ENCODE peak calls at places on chromosomes 5 and 9, in five cellular contexts. P is suprapubic skin, M is tibial nerve, G is skeletal muscle cell, I is neural progenitor cell. H is an unnamed sample.

GRCh38 chr5:164051745-164052144 is 546.3 kb downstream of the MAT2B start:
- DNase-seq in P (no peak), I (no peak), G (peak), M (no peak), H (no peak)

GRCh38 chr9:127987103-127987614 is 6.4 kb upstream of the EEIG1 start:
- DNase-seq in M (no peak), P (no peak), I (no peak), G (no peak), H (no peak)

GRCh38 chr9:92726348-92726747 is 38.3 kb downstream of the BICD2 start:
- DNase-seq in M (no peak), G (no peak), P (no peak), I (no peak), H (no peak)

GRCh38 chr5:131328536-131329186 is 64.8 kb downstream of the CDC42SE2 start:
- DNase-seq in G (peak), P (no peak), M (no peak), I (no peak), H (no peak)

GRCh38 chr5:102863764-102864560 is 108.9 kb downstream of the PAM start:
- DNase-seq in G (no peak), M (no peak), I (peak), P (no peak), H (no peak)

GRCh38 chr5:85288914-85289313 is 904.2 kb upstream of the EDIL3 start:
- DNase-seq in G (no peak), M (no peak), P (no peak), I (no peak), H (no peak)

GRCh38 chr5:75886706-75887105 is 169.5 kb upstream of the POC5 start:
- DNase-seq in P (no peak), M (no peak), I (no peak), G (no peak), H (no peak)

GRCh38 chr5:15933481-15934207 is 245.9 kb downstream of the MARCHF11 start:
- DNase-seq in I (peak), M (no peak), P (no peak), G (no peak), H (no peak)

GRCh38 chr9:94056442-94056974 is 27.8 kb upstream of the PTPDC1 start:
- DNase-seq in G (peak), I (no peak), M (peak), P (no peak), H (no peak)

GRCh38 chr5:6574111-6574510 is 58.7 kb downstream of the NSUN2 start:
- DNase-seq in G (no peak), I (no peak), M (no peak), P (no peak), H (no peak)

GRCh38 chr5:32673272-32673671 is 37.8 kb upstream of the NPR3 start:
- DNase-seq in I (no peak), G (no peak), M (no peak), P (no peak), H (no peak)

GRCh38 chr5:137822158-137822764 is 45.4 kb upstream of the MYOT start:
- DNase-seq in M (no peak), P (no peak), I (peak), G (no peak), H (peak)

GRCh38 chr5:35900997-35901396 is 37.4 kb downstream of the CAPSL start:
- DNase-seq in G (no peak), P (no peak), M (no peak), I (no peak), H (no peak)

GRCh38 chr9:126844085-126844484 is 16.4 kb upstream of the ZBTB34 start:
- DNase-seq in I (no peak), M (no peak), G (peak), P (no peak), H (no peak)

GRCh38 chr5:126122942-126123341 is 300.3 kb upstream of the GRAMD2B start:
- DNase-seq in P (no peak), G (no peak), M (no peak), I (peak), H (no peak)

DNA sequence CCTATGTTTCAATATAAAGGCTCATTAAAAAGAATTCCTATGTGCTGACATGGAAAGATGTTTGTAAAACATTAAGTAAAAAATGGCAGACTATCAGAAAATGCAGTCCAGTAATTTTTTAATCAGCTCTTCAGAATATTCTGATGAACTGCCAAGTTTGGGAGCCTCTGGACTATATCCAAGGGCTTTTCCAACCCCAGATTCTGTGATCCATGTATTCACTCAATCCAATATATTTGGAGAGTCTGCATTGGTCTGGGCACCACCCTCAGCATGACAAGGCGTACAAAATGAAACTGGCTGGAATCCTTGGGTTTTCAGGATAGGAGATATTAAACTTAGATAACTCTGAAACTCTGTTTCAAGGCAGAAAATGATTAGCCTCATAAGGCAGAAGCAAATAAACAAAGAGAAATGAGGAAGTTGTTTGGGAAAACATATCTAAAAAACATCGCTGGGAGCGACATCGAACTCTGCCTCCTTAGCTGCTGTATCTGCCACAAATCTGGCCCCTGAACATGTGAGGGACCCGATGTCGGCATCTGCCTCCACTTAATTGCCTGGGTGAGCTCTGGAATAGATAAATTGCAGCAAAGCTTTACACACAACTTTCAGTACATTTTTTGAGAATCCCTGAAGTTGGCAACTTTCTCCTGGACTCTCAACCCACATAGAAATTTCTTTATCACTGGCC is 14.4 kb downstream of the PDE6A start:
- DNase-seq in G (no peak), I (no peak), M (no peak), P (no peak), H (no peak)
- H3K4me3 ChIP-seq in G (no peak), I (no peak), M (no peak), P (peak), H (no peak)

GRCh38 chr5:57822651-57823050 is 340.0 kb upstream of the ACTBL2 start:
- DNase-seq in M (no peak), P (no peak), I (no peak), G (no peak), H (no peak)

GRCh38 chr5:57818397-57818796 is 335.8 kb upstream of the ACTBL2 start:
- DNase-seq in I (no peak), M (no peak), G (no peak), P (no peak), H (no peak)

GRCh38 chr5:57828221-57828620 is 345.6 kb upstream of the ACTBL2 start:
- DNase-seq in M (no peak), P (no peak), I (no peak), G (no peak), H (no peak)

GRCh38 chr5:57825026-57825683 is 342.5 kb upstream of the ACTBL2 start:
- DNase-seq in P (no peak), G (peak), M (no peak), I (peak), H (no peak)

DNA sequence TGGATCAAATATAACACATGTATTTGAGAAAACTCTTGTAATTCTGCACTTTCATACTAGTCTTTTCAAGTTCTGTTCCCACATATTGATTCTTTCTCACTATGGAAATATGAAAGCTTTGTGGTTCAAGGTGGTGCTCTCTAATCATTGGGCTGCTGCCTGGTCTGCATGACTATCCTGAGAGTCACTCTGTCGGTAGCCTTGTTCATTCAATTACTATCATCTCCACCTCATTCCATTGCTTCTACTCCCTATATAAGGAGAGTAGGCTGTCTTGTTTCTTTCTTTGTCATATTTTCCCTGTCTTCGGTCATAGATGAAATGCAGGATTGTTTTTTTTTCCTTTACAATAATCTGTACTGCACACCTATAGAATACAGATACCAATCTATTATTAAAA is 341.4 kb upstream of the ACTBL2 start:
- DNase-seq in M (no peak), P (no peak), G (no peak), I (no peak), H (no peak)
- H3K4me3 ChIP-seq in M (no peak), P (no peak), G (no peak), I (no peak), H (no peak)

GRCh38 chr5:121692163-121692562 is 159.5 kb upstream of the FTMT start:
- DNase-seq in G (no peak), P (no peak), I (no peak), M (no peak), H (no peak)
- H3K4me3 ChIP-seq in G (no peak), P (no peak), I (no peak), M (no peak), H (no peak)

GRCh38 chr9:87497080-87497603 is 525 bp upstream of the DAPK1 start:
- DNase-seq in G (no peak), M (no peak), I (peak), P (no peak), H (peak)
- H3K4me3 ChIP-seq in G (peak), M (peak), I (peak), P (peak), H (peak)

DNA sequence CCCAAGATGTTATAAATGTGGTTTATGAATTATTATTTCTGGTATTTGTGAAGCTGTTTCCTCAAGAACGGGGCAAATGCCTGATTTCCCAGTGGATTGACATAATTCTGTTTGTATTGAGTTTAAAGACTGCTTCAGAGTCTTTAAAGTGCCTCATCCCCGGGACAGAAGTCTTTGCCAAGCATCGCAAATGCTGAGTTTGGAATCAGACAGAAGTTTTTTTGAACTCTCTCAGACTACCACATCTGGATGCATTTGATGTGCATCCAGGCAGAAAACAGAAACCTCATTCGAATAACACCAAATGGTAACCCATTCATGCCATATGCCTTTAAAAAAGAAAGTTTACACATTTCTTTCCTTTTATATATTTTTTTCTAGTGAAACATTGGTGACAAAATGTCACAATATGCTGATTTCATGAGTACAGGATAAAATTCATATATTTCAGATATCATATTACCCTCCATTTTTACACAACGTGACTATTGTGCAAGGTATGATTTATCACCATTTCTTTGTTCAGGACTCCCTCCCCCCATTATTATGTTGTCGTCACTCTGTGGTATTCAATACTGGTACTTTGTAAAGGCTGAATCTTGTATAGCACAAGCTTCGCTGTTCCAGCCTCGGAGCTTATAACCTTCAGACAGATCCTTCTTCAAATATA is 91.1 kb downstream of the ZNF608 start:
- DNase-seq in G (no peak), P (no peak), M (no peak), I (no peak), H (no peak)
- H3K4me3 ChIP-seq in G (peak), P (peak), M (no peak), I (no peak), H (no peak)

DNA sequence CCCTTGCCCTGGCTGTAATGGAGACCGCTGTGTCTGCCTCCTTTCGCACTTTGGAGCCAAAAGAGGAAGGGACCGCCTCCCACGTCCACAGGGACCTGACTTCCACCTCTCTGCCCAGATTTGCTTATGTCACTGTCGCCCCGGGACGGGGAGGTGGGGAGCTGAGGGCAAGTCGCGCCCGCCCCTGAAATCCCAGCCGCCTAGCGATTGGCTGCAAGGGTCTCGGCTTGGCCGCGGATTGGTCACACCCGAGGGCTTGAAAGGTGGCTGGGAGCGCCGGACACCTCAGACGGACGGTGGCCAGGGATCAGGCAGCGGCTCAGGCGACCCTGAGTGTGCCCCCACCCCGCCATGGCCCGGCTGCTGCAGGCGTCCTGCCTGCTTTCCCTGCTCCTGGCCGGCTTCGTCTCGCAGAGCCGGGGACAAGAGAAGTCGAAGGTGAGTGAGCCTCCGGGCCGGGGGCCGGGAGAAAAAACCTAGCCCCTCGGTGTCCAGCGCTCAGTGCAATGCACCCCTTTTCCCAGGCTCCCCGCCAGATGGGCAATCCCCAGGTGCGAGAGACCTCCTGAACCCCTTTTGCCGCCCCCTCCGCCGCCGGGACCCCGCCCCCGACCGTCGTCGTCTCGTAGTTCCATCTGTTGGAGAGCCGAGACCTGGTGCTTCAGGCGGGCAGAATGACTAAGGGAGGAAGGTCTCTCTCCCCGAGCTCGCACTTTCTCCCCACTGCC is at the start of gene GPX3:
- DNase-seq in I (peak), P (peak), G (no peak), M (peak), H (peak)
- H3K4me3 ChIP-seq in I (peak), P (peak), G (peak), M (peak), H (peak)

DNA sequence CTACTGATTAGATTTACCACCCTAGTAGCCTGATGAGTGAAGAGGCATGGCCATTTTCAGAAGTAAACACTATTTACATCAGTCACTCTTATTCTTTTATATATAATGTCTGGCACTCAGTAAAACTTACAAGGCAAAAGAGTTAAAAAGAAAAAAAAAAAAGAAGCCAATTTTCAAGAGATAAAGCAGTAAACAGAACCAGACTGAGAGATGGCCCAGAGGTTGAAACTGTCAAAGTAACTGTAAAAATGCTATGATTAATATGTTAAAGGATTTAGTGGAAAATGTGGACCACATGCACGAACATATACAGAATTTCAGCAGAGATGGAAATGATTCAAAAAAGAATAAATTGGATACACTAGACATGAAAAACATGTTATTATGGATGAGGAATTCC is 6.4 kb upstream of the GPR150 start:
- DNase-seq in I (no peak), M (no peak), P (no peak), G (no peak), H (no peak)
- H3K4me3 ChIP-seq in I (no peak), M (no peak), P (no peak), G (no peak), H (no peak)

H was measured in H7.